ENCODE peak calls at places on chromosome 21, in ten cellular contexts. Y is activated T-cell treated with anti-CD3 and anti-CD28 coated beads, Interleukin-2, amount 50 U/mL, for 1 hour; H is mucosa of gallbladder; J is AML-193; S is GM10248; I is CD4-positive, alpha-beta memory T cell; R is IMR-90; Z is activated CD4-positive, alpha-beta T cell treated with anti-CD3 and anti-CD28 coated beads for 4 hours; C is endothelial cell; X is M059J. D is an unnamed sample.
A peak's percentile ranks its signal among the peaks of the same experiment; 100 is the strongest.

GRCh38 chr21:20721151-20721550 is 277.1 kb upstream of the NCAM2 start:
- DNase-seq in Y (no peak), S (no peak), C (no peak), I (no peak), J (no peak), X (peak; percentile 36), R (no peak), Z (no peak), H (no peak), D (no peak)

GRCh38 chr21:45496151-45496967 is 45.9 kb downstream of the SLC19A1 start:
- DNase-seq in C (no peak), X (no peak), I (no peak), H (no peak), J (no peak), Y (no peak), Z (no peak), R (no peak), S (no peak), D (no peak)

GRCh38 chr21:15400905-15401304 is 328.9 kb upstream of the USP25 start:
- DNase-seq in H (no peak), C (no peak), J (no peak), Z (no peak), X (peak; percentile 11), I (no peak), S (no peak), R (no peak), Y (no peak), D (no peak)

GRCh38 chr21:41098481-41098880 is 69.5 kb upstream of the BACE2 start:
- DNase-seq in J (no peak), H (no peak), C (no peak), R (no peak), Z (no peak), I (no peak), Y (no peak), S (no peak), X (no peak), D (no peak)

GRCh38 chr21:17270234-17270633 is 242.6 kb upstream of the CXADR start:
- DNase-seq in J (peak; percentile 14), S (no peak), I (no peak), X (peak; percentile 35), H (peak; percentile 12), Z (no peak), R (peak; percentile 31), C (no peak), Y (no peak), D (peak; percentile 49)

GRCh38 chr21:32278068-32278467 is 781 bp downstream of the MIS18A start:
- DNase-seq in J (peak; percentile 10), X (peak; percentile 18), C (no peak), I (no peak), R (no peak), S (no peak), H (no peak), Y (no peak), Z (no peak), D (peak; percentile 27)

GRCh38 chr21:38843806-38844479 is 38.2 kb downstream of the ETS2 start:
- DNase-seq in C (no peak), I (no peak), H (no peak), S (no peak), R (peak; percentile 86), J (no peak), Y (no peak), Z (no peak), X (no peak), D (peak; percentile 45)

GRCh38 chr21:36706482-36706852 is 7.6 kb downstream of the SIM2 start:
- DNase-seq in J (no peak), H (no peak), X (no peak), R (no peak), Y (no peak), I (no peak), C (no peak), Z (no peak), S (no peak), D (no peak)

GRCh38 chr21:27565418-27565817 is 598.5 kb upstream of the ADAMTS5 start:
- DNase-seq in Z (no peak), H (no peak), Y (no peak), I (no peak), R (no peak), X (no peak), C (no peak), S (no peak), J (no peak), D (no peak)

GRCh38 chr21:45050361-45050785 is 24.0 kb upstream of the ADARB1 start:
- DNase-seq in J (no peak), X (no peak), I (no peak), H (no peak), Y (no peak), Z (no peak), S (no peak), C (no peak), R (no peak), D (no peak)

GRCh38 chr21:22125581-22125980 is 1127.4 kb downstream of the NCAM2 start:
- DNase-seq in S (no peak), Y (no peak), I (no peak), H (no peak), X (no peak), R (no peak), J (no peak), C (no peak), Z (no peak), D (no peak)

GRCh38 chr21:24829397-24829796 is 777.9 kb downstream of the MRPL39 start:
- DNase-seq in Z (no peak), X (no peak), S (no peak), H (no peak), R (no peak), I (no peak), C (no peak), Y (no peak), J (no peak), D (no peak)

GRCh38 chr21:42840411-42841155 is 38.8 kb downstream of the WDR4 start:
- DNase-seq in C (no peak), X (no peak), I (no peak), Z (no peak), Y (no peak), R (no peak), H (no peak), J (no peak), S (no peak), D (no peak)

GRCh38 chr21:37153935-37154350 is 80.9 kb downstream of the TTC3 start:
- DNase-seq in H (no peak), I (no peak), S (no peak), Y (no peak), X (no peak), J (no peak), C (no peak), Z (no peak), R (peak; percentile 18), D (peak; percentile 57)

GRCh38 chr21:28521932-28522826 is 470.5 kb downstream of the LTN1 start:
- DNase-seq in S (no peak), Y (no peak), J (no peak), C (peak; percentile 22), H (no peak), Z (no peak), I (no peak), R (peak; percentile 79), X (peak; percentile 45), D (peak; percentile 54)

GRCh38 chr21:31476551-31477120 is 132.6 kb upstream of the TIAM1 start:
- DNase-seq in Y (no peak), H (no peak), I (no peak), S (no peak), C (no peak), R (no peak), X (no peak), J (no peak), Z (no peak), D (no peak)

GRCh38 chr21:45578811-45579381 is 36.7 kb upstream of the SLC19A1 start:
- DNase-seq in H (no peak), Y (no peak), X (no peak), Z (no peak), I (no peak), J (no peak), S (no peak), C (no peak), R (no peak), D (no peak)

GRCh38 chr21:15063821-15064575 is 802 bp downstream of the NRIP1 start:
- DNase-seq in S (no peak), R (no peak), I (peak; percentile 11), Y (peak; percentile 34), X (peak; percentile 36), J (no peak), H (peak; percentile 31), C (peak; percentile 59), Z (peak; percentile 12), D (peak; percentile 48)

GRCh38 chr21:26236281-26236680 is 65.7 kb upstream of the APP start:
- DNase-seq in J (no peak), I (no peak), C (no peak), S (no peak), X (no peak), R (no peak), Z (no peak), H (no peak), Y (no peak), D (no peak)

GRCh38 chr21:34086887-34087306 is 13.5 kb downstream of the MRPS6 start:
- DNase-seq in Y (no peak), R (no peak), X (no peak), Z (peak; percentile 3), S (no peak), I (no peak), H (no peak), J (no peak), C (no peak), D (no peak)

GRCh38 chr21:41596241-41596925 is 88.4 kb upstream of the TMPRSS2 start:
- DNase-seq in C (no peak), S (no peak), I (no peak), Y (no peak), J (no peak), H (no peak), Z (no peak), X (no peak), R (no peak), D (no peak)

GRCh38 chr21:45166931-45167330 is 92.6 kb downstream of the ADARB1 start:
- DNase-seq in J (no peak), S (no peak), Y (no peak), C (no peak), Z (no peak), X (no peak), H (no peak), R (no peak), I (no peak), D (no peak)

GRCh38 chr21:31566611-31567010 is 92.9 kb upstream of the SOD1 start:
- DNase-seq in Y (no peak), I (no peak), X (no peak), H (no peak), S (no peak), R (no peak), J (no peak), Z (no peak), C (no peak), D (no peak)

GRCh38 chr21:38669186-38669585 is 136.5 kb upstream of the ETS2 start:
- DNase-seq in R (peak; percentile 30), Z (no peak), C (peak; percentile 22), X (peak; percentile 50), I (no peak), J (peak; percentile 8), Y (no peak), H (peak; percentile 21), S (peak; percentile 20), D (peak; percentile 56)

GRCh38 chr21:45074048-45074817 is at the start of gene ADARB1:
- DNase-seq in Z (peak; percentile 70), I (peak; percentile 79), J (no peak), H (peak; percentile 48), S (peak; percentile 93), X (peak; percentile 36), C (peak; percentile 54), R (peak; percentile 56), Y (peak; percentile 78), D (peak; percentile 62)

D was measured in PC-3.